ENCODE peak calls at places on chromosomes 4 and X, in four cellular contexts. A is NCI-H2081, Z is osteocyte, N is left ventricle myocardium superior. K is an unnamed sample.

GRCh38 chrX:110086916-110087484 is 84.1 kb downstream of the TMEM164 start:
- DNase-seq in A (no peak), Z (no peak), N (no peak), K (no peak)

GRCh38 chrX:23756165-23756564 is 13.1 kb upstream of the ACOT9 start:
- DNase-seq in A (peak; percentile 43), Z (no peak), N (peak; percentile 47), K (no peak)

GRCh38 chrX:115324194-115324593 is 34.7 kb downstream of the LUZP4 start:
- DNase-seq in A (no peak), Z (no peak), N (peak; percentile 50), K (no peak)

GRCh38 chr4:87060957-87061356 is 126.1 kb downstream of the AFF1 start:
- DNase-seq in A (no peak), Z (no peak), N (no peak), K (no peak)

GRCh38 chrX:153408221-153408721 is 3.0 kb upstream of the ZFP92 start:
- DNase-seq in A (no peak), Z (no peak), N (no peak), K (no peak)

GRCh38 chr4:180636696-180637095 is 1606.5 kb upstream of the TENM3 start:
- DNase-seq in A (no peak), Z (no peak), N (no peak), K (no peak)

GRCh38 chr4:1082215-1083182 is 30.9 kb downstream of the RNF212 start:
- DNase-seq in A (peak; percentile 40), Z (no peak), N (peak; percentile 37), K (no peak)

GRCh38 chr4:47383829-47384427 is 79.6 kb downstream of the COMMD8 start:
- DNase-seq in A (peak; percentile 61), Z (no peak), N (no peak), K (no peak)

GRCh38 chr4:154593868-154594267 is 3.3 kb upstream of the FGA start:
- DNase-seq in A (no peak), Z (no peak), N (no peak), K (no peak)

GRCh38 chr4:24800273-24800880 is 5.0 kb downstream of the SOD3 start:
- DNase-seq in A (no peak), Z (peak; percentile 65), N (peak; percentile 57), K (no peak)